ENCODE peak calls at places on chromosome 15, in nine cellular contexts. Q is CD8-positive, alpha-beta T cell; T is foreskin fibroblast; N is A549; U is sigmoid colon; V is glutamatergic neuron; A is progenitor cell of endocrine pancreas; D is retinal pigment epithelial cell; F is left lung. I is an unnamed sample.

GRCh38 chr15:55703873-55704285 is 39.1 kb downstream of the PRTG start:
- DNase-seq in V (no peak), Q (no peak), D (peak; percentile 59), T (peak; percentile 64), F (no peak), A (no peak), U (no peak), N (no peak), I (no peak)

GRCh38 chr15:66787472-66787871 is 85.4 kb downstream of the SMAD6 start:
- DNase-seq in V (no peak), D (no peak), F (no peak), T (no peak), U (no peak), A (no peak), N (no peak), Q (no peak), I (no peak)

GRCh38 chr15:40413036-40413435 is 7.4 kb downstream of the IVD start:
- DNase-seq in V (no peak), T (no peak), U (no peak), N (no peak), F (no peak), A (no peak), D (no peak), Q (no peak), I (no peak)

GRCh38 chr15:33360876-33361275 is 50.1 kb downstream of the RYR3 start:
- DNase-seq in D (no peak), Q (no peak), N (no peak), V (no peak), T (no peak), A (no peak), F (no peak), U (no peak), I (no peak)

GRCh38 chr15:48939686-48940085 is 24.0 kb downstream of the SHC4 start:
- DNase-seq in A (no peak), F (no peak), N (peak; percentile 50), U (no peak), T (peak; percentile 95), V (no peak), Q (no peak), D (peak; percentile 94), I (no peak)

GRCh38 chr15:58396181-58396580 is 35.6 kb upstream of the LIPC start:
- DNase-seq in V (no peak), T (peak; percentile 92), A (no peak), N (peak; percentile 40), U (no peak), Q (no peak), F (no peak), D (peak; percentile 96), I (no peak)

GRCh38 chr15:64161688-64162477 is 939 bp downstream of the PPIB start:
- DNase-seq in A (no peak), F (no peak), U (no peak), D (no peak), T (no peak), N (no peak), Q (no peak), V (no peak), I (no peak)

GRCh38 chr15:62413786-62414185 is 248.7 kb upstream of the C2CD4B start:
- DNase-seq in A (no peak), V (no peak), F (no peak), T (peak; percentile 77), N (no peak), Q (no peak), U (no peak), D (no peak), I (no peak)

GRCh38 chr15:42491540-42492225 is 742 bp upstream of the ZNF106 start:
- DNase-seq in U (no peak), T (peak; percentile 54), A (no peak), V (no peak), F (no peak), D (peak; percentile 69), N (peak; percentile 30), Q (no peak), I (no peak)

GRCh38 chr15:57015360-57015759 is 96.9 kb downstream of the TCF12 start:
- DNase-seq in U (no peak), N (no peak), D (no peak), V (no peak), F (no peak), A (no peak), T (no peak), Q (no peak), I (no peak)

GRCh38 chr15:57018151-57018550 is 99.7 kb downstream of the TCF12 start:
- DNase-seq in F (no peak), D (no peak), T (peak; percentile 48), U (no peak), A (no peak), V (no peak), Q (no peak), N (no peak), I (no peak)

GRCh38 chr15:57015897-57016296 is 97.5 kb downstream of the TCF12 start:
- DNase-seq in T (no peak), Q (no peak), D (no peak), U (no peak), N (peak; percentile 25), F (no peak), V (no peak), A (no peak), I (no peak)

GRCh38 chr15:57019496-57020160 is 101.2 kb downstream of the TCF12 start:
- DNase-seq in A (no peak), V (no peak), D (no peak), Q (no peak), N (no peak), F (no peak), U (no peak), T (peak; percentile 50), I (no peak)

DNA sequence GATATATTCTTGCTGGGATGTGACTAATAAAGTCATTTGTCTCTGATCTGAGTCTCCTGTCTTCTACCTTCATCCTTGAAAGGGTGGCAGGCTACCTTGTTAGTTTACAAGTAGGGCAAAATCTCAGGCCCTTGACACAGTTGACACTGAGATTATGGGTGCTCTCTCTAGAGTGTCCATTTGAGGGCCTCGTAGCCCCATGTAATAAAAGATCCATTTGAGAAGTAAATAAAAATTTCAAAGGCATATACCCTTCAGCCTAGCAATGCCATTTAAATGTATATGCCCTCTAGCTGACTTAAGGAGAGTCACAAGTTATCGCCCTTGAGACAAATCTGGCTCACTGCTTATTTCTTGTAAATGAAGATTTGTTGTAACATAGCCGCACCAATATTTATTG is 98.6 kb downstream of the TCF12 start:
- DNase-seq in T (peak; percentile 58), V (no peak), D (no peak), A (no peak), N (peak; percentile 35), F (no peak), Q (no peak), U (no peak), I (no peak)
- TF ChIP-seq CTCF in T (no peak), V (no peak), D (peak; percentile 35), A (no peak), N (no peak), F (no peak), Q (peak; percentile 17), U (no peak), I (peak; percentile 54)

GRCh38 chr15:89335289-89336041 is 841 bp upstream of the POLG start:
- DNase-seq in T (no peak), D (no peak), Q (no peak), F (peak; percentile 47), V (peak; percentile 44), N (no peak), U (peak; percentile 74), A (peak; percentile 36), I (peak; percentile 68)

GRCh38 chr15:89333011-89333860 is 1.4 kb downstream of the POLG start:
- DNase-seq in Q (no peak), N (no peak), U (peak; percentile 61), T (no peak), F (no peak), V (no peak), A (no peak), D (no peak), I (peak; percentile 93)

GRCh38 chr15:89333959-89334509 is 590 bp downstream of the POLG start:
- DNase-seq in Q (no peak), V (no peak), D (no peak), U (peak; percentile 66), A (no peak), F (peak; percentile 44), N (no peak), T (no peak), I (peak; percentile 91)

GRCh38 chr15:89332446-89332845 is 2.2 kb downstream of the POLG start:
- DNase-seq in V (peak; percentile 47), T (peak; percentile 48), D (no peak), N (peak; percentile 41), U (no peak), F (no peak), A (no peak), Q (no peak), I (no peak)

DNA sequence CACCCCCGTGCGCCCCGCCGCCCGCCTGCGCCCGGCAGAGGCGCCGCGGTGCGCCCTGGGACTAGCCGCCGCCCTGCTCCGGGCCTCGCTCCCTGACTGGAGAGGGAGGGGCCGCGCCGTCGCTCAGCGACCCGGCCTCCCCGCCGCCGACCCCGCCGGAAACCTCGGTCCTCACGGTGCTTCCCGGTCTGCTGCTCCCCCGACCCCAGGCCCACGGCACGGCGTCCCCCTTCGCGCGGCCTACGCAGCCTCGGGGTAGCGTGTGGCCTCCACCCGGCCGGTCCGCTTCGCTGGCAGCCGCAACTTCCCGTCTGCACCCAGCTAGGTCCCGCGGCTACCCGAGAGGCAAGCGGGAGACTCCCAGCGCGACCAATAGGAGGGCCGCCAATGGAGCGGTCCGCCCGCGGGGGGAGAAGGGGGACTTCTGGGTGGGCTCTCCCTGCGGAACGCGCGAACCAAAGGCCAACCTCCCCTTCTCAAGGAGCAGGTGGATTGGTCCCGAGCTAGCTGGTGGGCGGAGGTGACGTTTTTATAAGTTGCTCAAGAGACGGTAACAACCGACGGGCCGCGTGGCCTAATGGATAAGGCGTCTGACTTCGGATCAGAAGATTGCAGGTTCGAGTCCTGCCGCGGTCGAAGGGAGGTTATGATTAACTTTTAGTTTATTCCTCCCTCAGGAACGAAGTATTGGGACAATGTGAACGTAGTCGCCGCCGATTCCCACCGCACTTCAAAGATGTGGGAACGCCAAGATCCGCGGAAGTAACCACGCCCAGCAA is at the start of gene POLG:
- DNase-seq in T (peak; percentile 99), A (peak; percentile 99), Q (peak; percentile 99), N (peak; percentile 100), U (peak; percentile 100), D (peak; percentile 96), V (peak; percentile 99), F (peak; percentile 99), I (peak; percentile 100)
- TF ChIP-seq CTCF in T (no peak), A (peak; percentile 11), Q (no peak), N (no peak), U (no peak), D (no peak), V (no peak), F (no peak), I (no peak)

DNA sequence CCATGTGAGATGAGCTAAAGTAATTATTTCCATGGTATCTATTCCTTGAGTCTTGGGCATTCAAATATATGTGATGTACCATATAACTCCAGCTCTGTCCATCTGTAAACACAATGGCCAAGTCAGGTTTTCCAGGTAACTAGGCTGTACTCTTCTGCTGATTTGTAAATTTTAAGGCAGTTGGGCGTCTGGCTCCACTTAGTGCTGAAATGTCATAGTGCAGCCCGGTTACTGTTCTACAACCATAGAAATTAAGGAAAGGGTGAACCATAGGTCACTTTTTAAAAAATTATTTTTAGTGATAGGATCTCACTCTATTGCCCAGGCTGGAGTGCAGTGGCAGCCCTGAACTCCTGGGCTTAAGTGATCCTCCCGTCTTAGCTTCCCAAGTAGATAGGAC is 44.7 kb upstream of the GOLM2 start:
- DNase-seq in A (no peak), D (no peak), T (peak; percentile 7), F (no peak), N (no peak), U (no peak), V (no peak), Q (no peak), I (no peak)
- TF ChIP-seq CTCF in A (peak; percentile 18), D (peak; percentile 21), T (no peak), F (no peak), N (no peak), U (no peak), V (no peak), Q (no peak), I (peak; percentile 28)

GRCh38 chr15:70501121-70501727 is 262.1 kb downstream of the UACA start:
- DNase-seq in N (no peak), D (no peak), U (no peak), A (no peak), F (no peak), V (no peak), Q (no peak), T (no peak), I (peak; percentile 46)
- TF ChIP-seq CTCF in N (no peak), D (no peak), U (no peak), A (no peak), F (no peak), V (no peak), Q (no peak), T (no peak), I (no peak)

I was measured in chondrocyte.